ENCODE peak calls at places on chromosomes 4 and X, in ten cellular contexts. A is IMR-90, U is HepG2, Y is body of pancreas, B is suprapubic skin, J is Peyer's patch, S is endothelial cell of umbilical vein, O is NB4, V is spleen, C is tibial nerve. P is an unnamed sample.
A peak's percentile ranks its signal among the peaks of the same experiment; 100 is the strongest.

GRCh38 chrX:39445336-39445735 is 644.1 kb downstream of the MID1IP1 start:
- DNase-seq in A (no peak), U (no peak), Y (peak; percentile 18), B (no peak), J (no peak), S (peak; percentile 14), O (peak; percentile 11), V (no peak), C (no peak), P (no peak)

GRCh38 chrX:66912417-66912816 is 273.5 kb upstream of the EDA2R start:
- DNase-seq in A (no peak), U (no peak), Y (no peak), B (no peak), J (no peak), S (no peak), O (no peak), V (no peak), C (no peak), P (no peak)

GRCh38 chr4:7207791-7208231 is 15.5 kb downstream of the SORCS2 start:
- DNase-seq in A (no peak), U (no peak), Y (no peak), B (no peak), J (no peak), S (no peak), O (no peak), V (no peak), C (no peak), P (no peak)

GRCh38 chrX:153727108-153727931 is 2.7 kb downstream of the ABCD1 start:
- DNase-seq in A (no peak), U (peak; percentile 43), Y (peak; percentile 84), B (no peak), J (peak; percentile 67), S (peak; percentile 28), O (peak; percentile 43), V (peak; percentile 80), C (peak; percentile 8), P (no peak)

GRCh38 chr4:2933566-2934076 is 29.6 kb downstream of the NOP14 start:
- DNase-seq in A (no peak), U (no peak), Y (no peak), B (peak; percentile 83), J (no peak), S (peak; percentile 33), O (no peak), V (no peak), C (no peak), P (no peak)

GRCh38 chr4:140150886-140151699 is 2.9 kb downstream of the MAML3 start:
- DNase-seq in A (peak; percentile 97), U (no peak), Y (peak; percentile 93), B (peak; percentile 92), J (peak; percentile 87), S (peak; percentile 96), O (peak; percentile 95), V (peak; percentile 95), C (peak; percentile 89), P (peak; percentile 95)

GRCh38 chrX:20653070-20653469 is 386.4 kb upstream of the RPS6KA3 start:
- DNase-seq in A (no peak), U (no peak), Y (no peak), B (no peak), J (no peak), S (no peak), O (no peak), V (no peak), C (no peak), P (no peak)

GRCh38 chr4:38747629-38748028 is 35.2 kb downstream of the TLR10 start:
- DNase-seq in A (no peak), U (no peak), Y (no peak), B (no peak), J (no peak), S (no peak), O (no peak), V (no peak), C (no peak), P (no peak)

DNA sequence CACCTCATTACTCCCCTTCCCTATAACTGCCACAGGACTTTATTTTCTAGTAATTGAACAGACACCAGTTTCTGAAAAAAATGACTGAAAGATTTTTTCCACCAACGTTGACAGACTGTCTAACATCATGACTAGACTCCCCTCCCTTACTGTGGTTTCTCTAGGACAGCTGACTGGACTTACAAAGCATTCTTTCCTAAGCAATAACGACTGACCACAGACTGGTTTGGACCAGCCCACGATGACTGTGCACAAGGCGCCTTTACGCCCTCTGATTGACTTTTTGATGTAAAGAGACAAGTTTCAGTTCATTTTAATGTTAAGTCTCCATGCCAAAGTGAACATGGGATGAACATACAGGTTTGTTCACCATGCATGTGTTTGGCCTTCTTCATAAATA is 50.4 kb upstream of the UGT2B4 start:
- DNase-seq in A (no peak), U (no peak), Y (no peak), B (no peak), J (no peak), S (no peak), O (peak; percentile 78), V (no peak), C (no peak), P (no peak)
- TF ChIP-seq POLR2A in A (no peak), U (no peak), Y (no peak), B (no peak), J (no peak), S (no peak), O (no peak), V (no peak), C (no peak), P (no peak)

DNA sequence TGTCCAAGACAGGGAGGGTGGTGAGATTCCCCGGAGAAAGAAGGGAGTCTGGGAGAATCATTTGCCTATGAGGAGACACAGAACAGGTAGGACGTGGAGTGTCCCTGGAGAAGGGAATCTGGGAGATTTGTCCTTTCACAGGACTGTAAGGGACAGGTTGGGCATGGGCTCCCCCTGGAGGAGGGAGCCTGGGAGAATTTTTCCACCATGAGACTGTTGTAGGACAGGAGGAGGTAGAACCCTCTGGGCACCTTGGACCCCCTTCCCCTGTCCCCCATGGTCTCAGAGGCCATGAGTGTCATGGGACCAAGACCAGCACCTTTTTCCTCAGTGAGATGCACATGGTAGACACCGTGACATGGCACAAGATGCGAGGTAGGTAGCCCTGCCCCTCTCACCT is 2.8 kb downstream of the PORCN start:
- DNase-seq in A (no peak), U (no peak), Y (peak; percentile 9), B (no peak), J (no peak), S (peak; percentile 14), O (no peak), V (peak; percentile 35), C (no peak), P (no peak)
- TF ChIP-seq CTCF in A (peak; percentile 43), U (peak; percentile 53), Y (no peak), B (no peak), J (no peak), S (peak; percentile 42), O (peak; percentile 52), V (no peak), C (no peak), P (no peak)

GRCh38 chrX:49172280-49172780 is 632 bp downstream of the PLP2 start:
- DNase-seq in A (peak; percentile 20), U (no peak), Y (peak; percentile 86), B (peak; percentile 85), J (peak; percentile 84), S (peak; percentile 21), O (peak; percentile 86), V (peak; percentile 92), C (peak; percentile 55), P (no peak)

GRCh38 chrX:49175435-49175834 is 3.7 kb downstream of the PLP2 start:
- DNase-seq in A (no peak), U (no peak), Y (no peak), B (peak; percentile 58), J (no peak), S (no peak), O (peak; percentile 80), V (no peak), C (no peak), P (no peak)

GRCh38 chrX:49175875-49176274 is 4.2 kb downstream of the PLP2 start:
- DNase-seq in A (no peak), U (no peak), Y (no peak), B (no peak), J (no peak), S (no peak), O (no peak), V (no peak), C (no peak), P (no peak)

GRCh38 chrX:49174723-49175122 is 3.0 kb downstream of the PLP2 start:
- DNase-seq in A (no peak), U (no peak), Y (no peak), B (no peak), J (no peak), S (no peak), O (peak; percentile 43), V (no peak), C (no peak), P (no peak)

GRCh38 chrX:49171752-49172279 is at the start of gene PLP2:
- DNase-seq in A (peak; percentile 40), U (no peak), Y (peak; percentile 64), B (peak; percentile 78), J (peak; percentile 75), S (peak; percentile 31), O (peak; percentile 84), V (peak; percentile 90), C (no peak), P (no peak)
- TF ChIP-seq POLR2A in A (peak; percentile 60), U (no peak), Y (peak; percentile 72), B (no peak), J (peak; percentile 29), S (no peak), O (peak; percentile 54), V (no peak), C (peak; percentile 35), P (peak; percentile 31)

GRCh38 chrX:103626855-103627254 is 1.9 kb upstream of the TCEAL1 start:
- DNase-seq in A (peak; percentile 55), U (no peak), Y (no peak), B (no peak), J (no peak), S (peak; percentile 63), O (no peak), V (no peak), C (no peak), P (no peak)

GRCh38 chrX:103628386-103629290 is at the start of gene TCEAL1:
- DNase-seq in A (peak; percentile 27), U (peak; percentile 61), Y (peak; percentile 72), B (peak; percentile 73), J (peak; percentile 74), S (peak; percentile 62), O (peak; percentile 16), V (peak; percentile 86), C (peak; percentile 60), P (no peak)

GRCh38 chrX:103631145-103631544 is 2.4 kb downstream of the TCEAL1 start:
- DNase-seq in A (no peak), U (no peak), Y (no peak), B (no peak), J (no peak), S (no peak), O (no peak), V (no peak), C (no peak), P (no peak)

GRCh38 chrX:103629295-103630170 is 758 bp downstream of the TCEAL1 start:
- DNase-seq in A (peak; percentile 67), U (peak; percentile 39), Y (peak; percentile 65), B (peak; percentile 74), J (peak; percentile 62), S (peak; percentile 78), O (peak; percentile 22), V (peak; percentile 83), C (peak; percentile 43), P (no peak)

DNA sequence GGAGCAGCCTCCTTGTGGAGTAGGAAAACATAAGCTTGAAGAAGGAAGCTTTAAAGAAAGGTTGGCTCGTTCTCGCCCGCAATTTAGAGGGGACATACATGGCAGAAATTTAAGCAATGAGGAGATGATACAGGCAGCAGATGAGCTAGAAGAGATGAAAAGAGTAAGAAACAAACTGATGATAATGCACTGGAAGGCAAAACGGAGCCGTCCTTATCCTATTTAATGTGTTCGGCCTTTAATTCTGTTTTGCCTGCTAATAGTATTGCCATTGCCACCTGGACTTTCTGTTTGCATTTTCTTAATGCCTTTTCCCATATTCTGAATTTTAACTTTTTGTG is 1.4 kb downstream of the TCEAL1 start:
- DNase-seq in A (no peak), U (no peak), Y (no peak), B (no peak), J (no peak), S (no peak), O (no peak), V (no peak), C (no peak), P (no peak)
- TF ChIP-seq CTCF in A (no peak), U (no peak), Y (no peak), B (no peak), J (no peak), S (no peak), O (no peak), V (no peak), C (no peak), P (no peak)

P was measured in vagina.